ENCODE peak calls at places on chromosomes 4 and X, in four cellular contexts. F, P, V and E are unnamed samples.

GRCh38 chr4:155964016-155964891 is 10.6 kb upstream of the CTSO start:
- DNase-seq in V (no peak), P (no peak), F (no peak), E (no peak)

GRCh38 chr4:19944251-19944650 is 307.5 kb upstream of the SLIT2 start:
- DNase-seq in V (no peak), P (no peak), F (no peak), E (no peak)

GRCh38 chr4:80173841-80174240 is 23.5 kb upstream of the PRDM8 start:
- DNase-seq in V (no peak), F (no peak), P (no peak), E (no peak)

GRCh38 chr4:73952352-73952751 is 29.5 kb downstream of the PF4 start:
- DNase-seq in V (no peak), P (no peak), F (no peak), E (no peak)

GRCh38 chr4:1200425-1201035 is 28.1 kb upstream of the SPON2 start:
- DNase-seq in V (no peak), P (no peak), F (no peak), E (peak; percentile 75)

GRCh38 chr4:168183717-168184571 is 91.6 kb downstream of the ANXA10 start:
- DNase-seq in V (peak; percentile 14), P (peak; percentile 14), F (peak; percentile 12), E (peak; percentile 51)

GRCh38 chr4:137531121-137531520 is 1.2 kb downstream of the PCDH18 start:
- DNase-seq in V (no peak), P (no peak), F (no peak), E (no peak)

GRCh38 chr4:52263612-52264011 is 212.5 kb downstream of the SPATA18 start:
- DNase-seq in P (no peak), F (no peak), V (no peak), E (no peak)

GRCh38 chrX:153684447-153685178 is 3.1 kb upstream of the SLC6A8 start:
- DNase-seq in V (no peak), F (no peak), P (peak; percentile 43), E (no peak)

GRCh38 chr4:150199056-150199455 is 120.8 kb downstream of the DCLK2 start:
- DNase-seq in P (no peak), F (no peak), V (no peak), E (no peak)

GRCh38 chr4:184621518-184621917 is 27.7 kb downstream of the CASP3 start:
- DNase-seq in V (no peak), F (no peak), P (peak; percentile 48), E (no peak)

GRCh38 chrX:140817943-140818342 is 108.4 kb downstream of the LINC00632 start:
- DNase-seq in P (no peak), F (no peak), V (peak; percentile 7), E (peak; percentile 21)

GRCh38 chr4:8688041-8688907 is 95.7 kb downstream of the CPZ start:
- DNase-seq in P (no peak), V (peak; percentile 48), F (no peak), E (peak; percentile 46)

GRCh38 chrX:152641996-152642395 is 4.3 kb downstream of the GABRQ start:
- DNase-seq in P (no peak), F (no peak), V (no peak), E (peak; percentile 17)

GRCh38 chr4:8871417-8872401 is at the start of gene HMX1:
- DNase-seq in F (no peak), P (no peak), V (peak; percentile 84), E (no peak)

GRCh38 chrX:20267924-20268701 is 1.4 kb upstream of the RPS6KA3 start:
- DNase-seq in F (no peak), V (no peak), P (no peak), E (no peak)

GRCh38 chrX:38973327-38973726 is 172.1 kb downstream of the MID1IP1 start:
- DNase-seq in V (no peak), P (no peak), F (no peak), E (no peak)

GRCh38 chr4:181301735-181302380 is 941.3 kb upstream of the TENM3 start:
- DNase-seq in P (peak; percentile 32), F (no peak), V (peak; percentile 4), E (peak; percentile 54)

GRCh38 chr4:183333202-183333601 is 11.0 kb upstream of the CLDN24 start:
- DNase-seq in P (no peak), V (no peak), F (no peak), E (no peak)

GRCh38 chr4:145907363-145907762 is 31.3 kb downstream of the ZNF827 start:
- DNase-seq in F (no peak), P (no peak), V (no peak), E (no peak)

GRCh38 chr4:145740796-145741195 is 60.9 kb downstream of the C4orf51 start:
- DNase-seq in V (no peak), F (no peak), P (no peak), E (no peak)

GRCh38 chrX:107715331-107716044 is 60.1 kb downstream of the TSC22D3 start:
- DNase-seq in P (no peak), F (no peak), V (no peak), E (peak; percentile 30)

GRCh38 chrX:150324919-150325318 is 38.2 kb upstream of the MAMLD1 start:
- DNase-seq in P (no peak), F (no peak), V (no peak), E (no peak)

GRCh38 chrX:85031505-85031904 is 27.8 kb downstream of the APOOL start:
- DNase-seq in V (no peak), P (no peak), F (no peak), E (no peak)

GRCh38 chr4:1770791-1771231 is 22.3 kb upstream of the FGFR3 start:
- DNase-seq in V (no peak), F (no peak), P (peak; percentile 52), E (peak; percentile 56)

GRCh38 chrX:40304115-40304514 is 206.4 kb upstream of the BCOR start:
- DNase-seq in P (no peak), F (no peak), V (no peak), E (no peak)

GRCh38 chrX:150038356-150038755 is 100.1 kb upstream of the EOLA2 start:
- DNase-seq in F (no peak), P (no peak), V (no peak), E (no peak)

GRCh38 chrX:130631011-130631410 is 229.2 kb downstream of the RBMX2 start:
- DNase-seq in F (no peak), P (no peak), V (no peak), E (no peak)

GRCh38 chrX:130623508-130623907 is 221.7 kb downstream of the RBMX2 start:
- DNase-seq in F (no peak), P (no peak), V (no peak), E (no peak)

GRCh38 chrX:130625381-130625780 is 223.6 kb downstream of the RBMX2 start:
- DNase-seq in F (no peak), V (no peak), P (no peak), E (peak; percentile 1)

GRCh38 chrX:130628522-130628921 is 226.7 kb downstream of the RBMX2 start:
- DNase-seq in V (no peak), P (no peak), F (no peak), E (no peak)

DNA sequence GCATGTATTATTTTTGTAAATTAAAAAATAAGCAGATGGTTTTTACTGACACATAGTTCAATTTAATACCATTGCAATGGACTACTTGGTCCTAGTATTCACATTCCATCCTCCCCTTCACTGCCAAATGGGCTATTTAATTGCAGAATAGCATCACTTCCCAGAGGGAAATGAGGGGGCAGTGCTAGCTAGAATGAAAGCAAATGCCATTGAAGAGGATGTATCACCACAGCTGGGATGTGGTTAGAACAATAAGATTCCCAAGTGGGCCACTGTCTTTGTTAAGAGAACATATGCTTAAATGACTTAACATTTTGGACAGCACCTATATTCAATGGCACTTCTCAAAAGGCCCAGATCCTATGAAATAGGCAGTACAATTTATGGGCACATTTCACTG is 224.7 kb downstream of the RBMX2 start:
- DNase-seq in F (no peak), P (no peak), V (no peak), E (no peak)
- TF ChIP-seq MYC in F (no peak), P (no peak), V (no peak), E (no peak)

DNA sequence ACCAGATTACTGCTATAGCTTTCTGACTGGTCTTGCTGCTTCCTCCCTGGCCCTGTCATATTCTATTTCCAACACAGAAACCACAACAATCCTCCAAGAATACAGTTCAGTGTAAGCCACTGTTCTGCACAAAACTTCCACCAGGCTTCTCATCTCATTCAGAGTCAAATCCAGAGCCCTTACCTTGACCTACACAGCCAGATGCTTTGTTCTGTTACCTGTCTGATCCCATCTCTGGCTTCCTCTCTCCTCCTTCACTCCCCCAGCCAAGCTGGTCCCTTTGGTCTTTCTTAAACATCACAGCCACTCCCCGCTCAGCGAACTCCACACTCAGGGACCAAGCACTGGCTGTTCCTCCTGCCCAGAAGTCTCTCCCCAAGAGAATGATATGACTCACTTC is 84.8 kb upstream of the BMP2K start:
- DNase-seq in V (no peak), F (no peak), P (no peak), E (peak; percentile 11)
- TF ChIP-seq MYC in V (no peak), F (no peak), P (no peak), E (no peak)

GRCh38 chr4:99809326-99809725 is 7.3 kb upstream of the DAPP1 start:
- DNase-seq in P (no peak), F (no peak), V (no peak), E (no peak)

GRCh38 chr4:99810536-99810935 is 6.1 kb upstream of the DAPP1 start:
- DNase-seq in P (no peak), F (no peak), V (no peak), E (no peak)

GRCh38 chr4:99808260-99808857 is 8.3 kb upstream of the DAPP1 start:
- DNase-seq in F (no peak), P (peak; percentile 49), V (peak; percentile 46), E (peak; percentile 72)

GRCh38 chr4:99811117-99811516 is 5.5 kb upstream of the DAPP1 start:
- DNase-seq in V (no peak), P (no peak), F (no peak), E (no peak)

DNA sequence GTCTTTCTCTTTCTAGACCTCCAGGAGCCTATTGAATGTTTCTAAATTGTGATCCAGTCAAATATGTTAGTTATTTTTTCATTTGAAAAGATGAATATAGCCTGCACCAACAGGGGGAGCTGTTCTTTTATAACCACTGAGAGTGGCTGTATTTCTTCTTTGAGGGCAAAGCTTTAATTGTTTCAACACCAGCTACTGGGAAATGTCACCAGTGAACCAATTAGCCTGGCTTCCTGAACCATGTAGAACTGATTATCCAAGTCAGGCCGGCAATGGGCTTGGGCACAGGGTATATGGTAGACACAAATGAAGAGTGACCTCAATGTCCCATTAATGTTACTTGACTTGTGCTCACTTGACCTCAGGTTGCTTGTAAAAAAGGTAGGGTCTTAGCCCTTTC is 4.8 kb upstream of the DAPP1 start:
- DNase-seq in V (no peak), P (peak; percentile 15), F (no peak), E (peak; percentile 75)
- TF ChIP-seq MYC in V (no peak), P (no peak), F (no peak), E (no peak)

GRCh38 chr4:165927815-165928214 is 54.8 kb downstream of the TLL1 start:
- DNase-seq in P (no peak), V (no peak), F (no peak), E (no peak)

GRCh38 chr4:165927366-165927765 is 54.3 kb downstream of the TLL1 start:
- DNase-seq in P (no peak), F (no peak), V (no peak), E (no peak)

GRCh38 chr4:165928601-165929000 is 55.6 kb downstream of the TLL1 start:
- DNase-seq in V (no peak), P (no peak), F (no peak), E (no peak)

GRCh38 chr4:165929662-165930061 is 56.6 kb downstream of the TLL1 start:
- DNase-seq in P (no peak), V (no peak), F (no peak), E (no peak)

DNA sequence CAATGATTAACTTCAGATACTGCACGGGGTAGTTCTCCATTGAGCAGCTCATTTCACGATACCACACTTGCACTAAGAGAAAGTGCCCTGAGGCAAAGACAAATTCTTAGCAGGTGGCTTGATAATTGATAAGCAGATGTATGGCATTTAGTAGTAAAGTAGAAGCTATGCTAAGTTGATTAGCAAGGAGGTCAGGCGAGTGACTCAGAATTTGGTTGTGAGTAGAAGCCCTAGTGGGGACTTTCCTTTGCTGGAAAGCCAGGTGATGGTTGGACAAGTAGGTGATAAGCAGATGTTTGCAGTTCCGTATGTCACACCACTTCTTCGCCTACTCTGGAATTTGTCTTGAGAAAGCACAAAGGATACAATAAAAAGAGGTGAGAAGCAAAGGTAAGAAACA is 58.7 kb downstream of the TLL1 start:
- DNase-seq in P (no peak), F (no peak), V (no peak), E (no peak)
- TF ChIP-seq MYC in P (no peak), F (no peak), V (no peak), E (no peak)